ENCODE peak calls at places on chromosomes 6 and 20, in nine cellular contexts. One of them, this sample, is unnamed. For H3K27me3, the result is how much of the 10 kb centered on the place peaks cover.

GRCh38 chr6:81758221-81758620 is 5.7 kb upstream of the TENT5A start:
- DNase-seq in ascending aorta: no peak
- DNase-seq in CD8-positive, alpha-beta memory T cell: no peak
- DNase-seq in transverse colon: no peak
- DNase-seq in ovary: no peak
- DNase-seq in RWPE2: no peak
- DNase-seq in stomach: no peak
- DNase-seq in H9: no peak
- DNase-seq in aorta: no peak
- DNase-seq in this sample: no peak

GRCh38 chr6:138590796-138591709 is 91.8 kb upstream of the NHSL1 start:
- DNase-seq in ovary: peak
- DNase-seq in RWPE2: no peak
- DNase-seq in aorta: no peak
- DNase-seq in ascending aorta: peak
- DNase-seq in stomach: peak
- DNase-seq in CD8-positive, alpha-beta memory T cell: peak
- DNase-seq in H9: peak
- DNase-seq in transverse colon: peak
- DNase-seq in this sample: peak

GRCh38 chr6:18284261-18284660 is 19.9 kb upstream of the DEK start:
- DNase-seq in transverse colon: no peak
- DNase-seq in RWPE2: no peak
- DNase-seq in ascending aorta: no peak
- DNase-seq in H9: no peak
- DNase-seq in ovary: no peak
- DNase-seq in CD8-positive, alpha-beta memory T cell: no peak
- DNase-seq in aorta: no peak
- DNase-seq in stomach: no peak
- DNase-seq in this sample: no peak

GRCh38 chr6:52877786-52878185 is 31.7 kb downstream of the GSTA3 start:
- DNase-seq in ascending aorta: no peak
- DNase-seq in transverse colon: no peak
- DNase-seq in ovary: no peak
- DNase-seq in CD8-positive, alpha-beta memory T cell: no peak
- DNase-seq in aorta: no peak
- DNase-seq in RWPE2: no peak
- DNase-seq in H9: no peak
- DNase-seq in stomach: no peak
- DNase-seq in this sample: no peak

GRCh38 chr6:84193140-84193708 is 34.2 kb downstream of the CEP162 start:
- DNase-seq in ovary: no peak
- DNase-seq in RWPE2: no peak
- DNase-seq in ascending aorta: no peak
- DNase-seq in aorta: no peak
- DNase-seq in stomach: no peak
- DNase-seq in CD8-positive, alpha-beta memory T cell: no peak
- DNase-seq in H9: no peak
- DNase-seq in transverse colon: no peak
- DNase-seq in this sample: no peak

GRCh38 chr6:81821449-81821848 is 69.0 kb upstream of the TENT5A start:
- DNase-seq in ascending aorta: no peak
- DNase-seq in CD8-positive, alpha-beta memory T cell: no peak
- DNase-seq in transverse colon: no peak
- DNase-seq in aorta: no peak
- DNase-seq in stomach: no peak
- DNase-seq in ovary: no peak
- DNase-seq in RWPE2: no peak
- DNase-seq in H9: no peak
- DNase-seq in this sample: no peak

GRCh38 chr6:83008631-83009030 is 57.0 kb downstream of the UBE3D start:
- DNase-seq in ovary: no peak
- DNase-seq in transverse colon: no peak
- DNase-seq in CD8-positive, alpha-beta memory T cell: no peak
- DNase-seq in ascending aorta: no peak
- DNase-seq in H9: no peak
- DNase-seq in RWPE2: no peak
- DNase-seq in aorta: no peak
- DNase-seq in stomach: no peak
- DNase-seq in this sample: no peak

GRCh38 chr6:2748183-2748582 is 2.5 kb downstream of the MYLK4 start:
- DNase-seq in ovary: no peak
- DNase-seq in transverse colon: no peak
- DNase-seq in aorta: no peak
- DNase-seq in stomach: no peak
- DNase-seq in CD8-positive, alpha-beta memory T cell: no peak
- DNase-seq in ascending aorta: no peak
- DNase-seq in RWPE2: no peak
- DNase-seq in H9: no peak
- DNase-seq in this sample: no peak

GRCh38 chr20:21101453-21102251 is 4.5 kb downstream of the LINC00237 start:
- DNase-seq in ovary: no peak
- DNase-seq in transverse colon: no peak
- DNase-seq in stomach: no peak
- DNase-seq in ascending aorta: no peak
- DNase-seq in H9: peak
- DNase-seq in CD8-positive, alpha-beta memory T cell: no peak
- DNase-seq in RWPE2: no peak
- DNase-seq in aorta: no peak
- DNase-seq in this sample: no peak

GRCh38 chr6:110703906-110704594 is 111.2 kb downstream of the CDK19 start:
- DNase-seq in RWPE2: no peak
- DNase-seq in aorta: no peak
- DNase-seq in ovary: no peak
- DNase-seq in CD8-positive, alpha-beta memory T cell: no peak
- DNase-seq in ascending aorta: no peak
- DNase-seq in stomach: no peak
- DNase-seq in transverse colon: no peak
- DNase-seq in H9: no peak
- DNase-seq in this sample: no peak

GRCh38 chr20:52129611-52130010 is 62.0 kb downstream of the ZFP64 start:
- DNase-seq in RWPE2: no peak
- DNase-seq in aorta: no peak
- DNase-seq in ascending aorta: no peak
- DNase-seq in CD8-positive, alpha-beta memory T cell: no peak
- DNase-seq in ovary: no peak
- DNase-seq in H9: no peak
- DNase-seq in stomach: no peak
- DNase-seq in transverse colon: no peak
- DNase-seq in this sample: no peak

GRCh38 chr20:46111028-46111835 is 6.9 kb upstream of the CD40 start:
- DNase-seq in ascending aorta: no peak
- DNase-seq in H9: no peak
- DNase-seq in transverse colon: peak
- DNase-seq in ovary: no peak
- DNase-seq in aorta: peak
- DNase-seq in RWPE2: peak
- DNase-seq in stomach: no peak
- DNase-seq in CD8-positive, alpha-beta memory T cell: no peak
- DNase-seq in this sample: no peak

GRCh38 chr20:313948-314347 is 11.4 kb upstream of the SOX12 start:
- DNase-seq in aorta: no peak
- DNase-seq in ascending aorta: no peak
- DNase-seq in stomach: no peak
- DNase-seq in H9: no peak
- DNase-seq in transverse colon: no peak
- DNase-seq in CD8-positive, alpha-beta memory T cell: no peak
- DNase-seq in ovary: no peak
- DNase-seq in RWPE2: no peak
- DNase-seq in this sample: no peak

GRCh38 chr6:85390775-85391174 is 59.1 kb upstream of the NT5E start:
- DNase-seq in RWPE2: no peak
- DNase-seq in stomach: no peak
- DNase-seq in aorta: no peak
- DNase-seq in ascending aorta: no peak
- DNase-seq in H9: no peak
- DNase-seq in CD8-positive, alpha-beta memory T cell: no peak
- DNase-seq in transverse colon: no peak
- DNase-seq in ovary: no peak
- DNase-seq in this sample: no peak

DNA sequence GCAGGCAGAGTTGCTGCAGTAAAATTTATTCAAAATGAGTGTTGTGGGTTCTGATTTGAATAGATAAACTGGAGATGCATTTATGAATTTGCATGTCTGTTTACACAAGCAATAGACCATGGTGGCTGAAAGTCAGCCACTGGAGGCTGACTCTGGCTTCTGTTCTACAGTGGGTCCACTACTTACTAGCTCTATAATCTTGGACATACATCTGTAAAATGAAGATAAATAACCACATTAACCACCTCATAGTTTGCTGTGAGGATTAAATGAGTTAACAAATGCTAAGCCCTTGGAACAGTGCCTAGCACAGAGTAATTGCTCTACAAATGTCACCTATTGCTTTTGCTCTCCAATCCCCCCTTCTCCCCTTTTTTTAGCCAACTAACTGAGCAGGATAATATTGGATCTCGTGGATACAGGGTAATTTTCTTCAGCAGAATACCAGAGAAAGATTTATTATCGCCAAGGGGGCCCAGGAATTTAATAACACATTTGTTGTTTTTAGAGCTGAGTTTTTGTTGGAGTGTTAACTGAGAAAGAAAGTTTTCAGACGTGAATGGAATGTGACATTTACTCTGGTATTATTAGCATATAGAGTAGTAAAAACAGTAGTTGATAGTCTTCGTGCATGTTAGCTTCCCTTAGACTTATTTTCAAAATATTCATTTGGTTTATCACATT is 1.4 kb upstream of the PM20D2 start:
- DNase-seq in CD8-positive, alpha-beta memory T cell: no peak
- DNase-seq in transverse colon: no peak
- DNase-seq in stomach: no peak
- DNase-seq in RWPE2: no peak
- DNase-seq in ascending aorta: no peak
- DNase-seq in H9: no peak
- DNase-seq in ovary: no peak
- DNase-seq in aorta: no peak
- DNase-seq in this sample: no peak
- H3K27me3 ChIP-seq in CD8-positive, alpha-beta memory T cell: under half
- H3K27me3 ChIP-seq in transverse colon: under half
- H3K27me3 ChIP-seq in stomach: under half
- H3K27me3 ChIP-seq in RWPE2: under half
- H3K27me3 ChIP-seq in ascending aorta: under half
- H3K27me3 ChIP-seq in H9: under half
- H3K27me3 ChIP-seq in ovary: under half
- H3K27me3 ChIP-seq in aorta: under half
- H3K27me3 ChIP-seq in this sample: under half

GRCh38 chr20:2533118-2533517 is 3.3 kb upstream of the TMC2 start:
- DNase-seq in CD8-positive, alpha-beta memory T cell: no peak
- DNase-seq in ovary: no peak
- DNase-seq in stomach: no peak
- DNase-seq in RWPE2: no peak
- DNase-seq in transverse colon: no peak
- DNase-seq in H9: no peak
- DNase-seq in ascending aorta: no peak
- DNase-seq in aorta: no peak
- DNase-seq in this sample: no peak
- H3K27me3 ChIP-seq in CD8-positive, alpha-beta memory T cell: under half
- H3K27me3 ChIP-seq in ovary: under half
- H3K27me3 ChIP-seq in stomach: under half
- H3K27me3 ChIP-seq in RWPE2: under half
- H3K27me3 ChIP-seq in transverse colon: under half
- H3K27me3 ChIP-seq in H9: under half
- H3K27me3 ChIP-seq in ascending aorta: under half
- H3K27me3 ChIP-seq in aorta: under half
- H3K27me3 ChIP-seq in this sample: under half

GRCh38 chr6:148343028-148343374 is 363 bp downstream of the SASH1 start:
- DNase-seq in H9: peak
- DNase-seq in CD8-positive, alpha-beta memory T cell: no peak
- DNase-seq in ascending aorta: no peak
- DNase-seq in stomach: no peak
- DNase-seq in RWPE2: no peak
- DNase-seq in ovary: peak
- DNase-seq in transverse colon: no peak
- DNase-seq in aorta: peak
- DNase-seq in this sample: no peak

GRCh38 chr6:148343383-148343782 is 745 bp downstream of the SASH1 start:
- DNase-seq in aorta: no peak
- DNase-seq in transverse colon: no peak
- DNase-seq in H9: no peak
- DNase-seq in ascending aorta: no peak
- DNase-seq in stomach: no peak
- DNase-seq in ovary: no peak
- DNase-seq in RWPE2: no peak
- DNase-seq in CD8-positive, alpha-beta memory T cell: no peak
- DNase-seq in this sample: no peak

GRCh38 chr6:148342146-148343027 is at the start of gene SASH1:
- DNase-seq in RWPE2: peak
- DNase-seq in ovary: peak
- DNase-seq in stomach: peak
- DNase-seq in CD8-positive, alpha-beta memory T cell: no peak
- DNase-seq in transverse colon: peak
- DNase-seq in aorta: peak
- DNase-seq in ascending aorta: peak
- DNase-seq in H9: peak
- DNase-seq in this sample: peak

GRCh38 chr6:148339766-148340165 is 2.9 kb upstream of the SASH1 start:
- DNase-seq in H9: no peak
- DNase-seq in RWPE2: no peak
- DNase-seq in stomach: no peak
- DNase-seq in CD8-positive, alpha-beta memory T cell: no peak
- DNase-seq in ascending aorta: no peak
- DNase-seq in transverse colon: no peak
- DNase-seq in ovary: no peak
- DNase-seq in aorta: no peak
- DNase-seq in this sample: no peak

DNA sequence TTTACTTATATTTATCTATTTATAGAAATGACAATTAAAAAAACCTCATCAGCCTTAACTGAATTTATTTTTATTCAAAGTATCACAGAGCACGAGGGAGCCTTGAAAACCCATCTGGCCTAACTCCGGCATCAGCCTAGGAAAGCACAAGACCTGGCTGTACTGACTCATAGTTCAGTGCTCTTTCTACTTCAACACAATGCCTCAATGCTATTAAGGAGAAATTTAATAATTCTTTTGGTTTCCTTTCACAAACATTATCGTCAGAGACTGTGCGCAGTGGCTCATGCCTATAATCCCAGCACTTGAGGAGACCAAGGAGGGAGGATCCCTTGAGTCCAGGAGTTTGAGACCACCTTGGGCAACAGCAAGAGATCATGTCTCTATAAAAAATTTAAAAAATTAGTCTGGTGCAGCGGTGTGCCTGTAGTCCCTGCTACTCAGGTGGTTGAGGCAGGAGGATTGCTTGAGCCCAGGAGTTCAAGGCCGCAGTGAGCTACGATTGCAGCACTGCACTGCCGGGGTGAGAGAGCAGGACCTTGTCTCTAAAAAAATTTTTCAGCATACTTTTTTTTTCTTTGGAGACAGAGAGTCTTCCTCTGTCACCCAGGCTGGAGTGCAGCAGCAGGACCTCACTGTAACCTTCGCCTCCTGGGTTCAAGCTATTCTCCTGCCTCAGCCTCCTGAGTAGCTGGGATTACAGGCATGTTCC is 1.9 kb upstream of the SASH1 start:
- DNase-seq in transverse colon: no peak
- DNase-seq in ovary: no peak
- DNase-seq in stomach: no peak
- DNase-seq in CD8-positive, alpha-beta memory T cell: no peak
- DNase-seq in H9: no peak
- DNase-seq in aorta: no peak
- DNase-seq in RWPE2: no peak
- DNase-seq in ascending aorta: no peak
- DNase-seq in this sample: no peak
- H3K27me3 ChIP-seq in transverse colon: under half
- H3K27me3 ChIP-seq in ovary: under half
- H3K27me3 ChIP-seq in stomach: under half
- H3K27me3 ChIP-seq in CD8-positive, alpha-beta memory T cell: under half
- H3K27me3 ChIP-seq in H9: under half
- H3K27me3 ChIP-seq in aorta: under half
- H3K27me3 ChIP-seq in RWPE2: under half
- H3K27me3 ChIP-seq in ascending aorta: under half
- H3K27me3 ChIP-seq in this sample: under half

GRCh38 chr6:37535701-37536461 is 36.2 kb upstream of the CCDC167 start:
- DNase-seq in H9: peak
- DNase-seq in ascending aorta: no peak
- DNase-seq in transverse colon: no peak
- DNase-seq in aorta: no peak
- DNase-seq in stomach: peak
- DNase-seq in CD8-positive, alpha-beta memory T cell: no peak
- DNase-seq in RWPE2: no peak
- DNase-seq in ovary: no peak
- DNase-seq in this sample: no peak
- H3K27me3 ChIP-seq in H9: under half
- H3K27me3 ChIP-seq in ascending aorta: under half
- H3K27me3 ChIP-seq in transverse colon: half or more
- H3K27me3 ChIP-seq in aorta: under half
- H3K27me3 ChIP-seq in stomach: under half
- H3K27me3 ChIP-seq in CD8-positive, alpha-beta memory T cell: under half
- H3K27me3 ChIP-seq in RWPE2: under half
- H3K27me3 ChIP-seq in ovary: under half
- H3K27me3 ChIP-seq in this sample: half or more

This sample was measured in AG04450.